ENCODE peak calls at places on chromosomes 12 and 14, in four cellular contexts. T is uterus, D is transverse colon, K is IMR-90. G is an unnamed sample.

GRCh38 chr12:94805749-94806148 is 155.4 kb upstream of the TMCC3 start:
- DNase-seq in T (no peak), D (no peak), K (peak; percentile 43), G (no peak)

GRCh38 chr12:108856428-108857157 is 790 bp downstream of the SSH1 start:
- DNase-seq in T (peak; percentile 52), D (peak; percentile 81), K (peak; percentile 87), G (peak; percentile 76)

GRCh38 chr12:51419473-51420228 is 5.0 kb upstream of the SLC4A8 start:
- DNase-seq in T (no peak), D (no peak), K (no peak), G (no peak)

GRCh38 chr14:64195194-64195593 is 99.0 kb downstream of the ESR2 start:
- DNase-seq in T (no peak), D (no peak), K (peak; percentile 8), G (no peak)

GRCh38 chr12:94078736-94079509 is 69.5 kb upstream of the PLXNC1 start:
- DNase-seq in T (no peak), D (no peak), K (no peak), G (no peak)

GRCh38 chr12:89618113-89618862 is 90.3 kb downstream of the ATP2B1 start:
- DNase-seq in T (no peak), D (no peak), K (no peak), G (no peak)

GRCh38 chr12:104604070-104604994 is 147.6 kb downstream of the CHST11 start:
- DNase-seq in T (peak; percentile 81), D (peak; percentile 47), K (peak; percentile 96), G (peak; percentile 40)

GRCh38 chr12:51730745-51731144 is 117.8 kb downstream of the FIGNL2 start:
- DNase-seq in T (no peak), D (no peak), K (no peak), G (no peak)

GRCh38 chr12:30015661-30016060 is 231.9 kb upstream of the TMTC1 start:
- DNase-seq in T (no peak), D (no peak), K (no peak), G (no peak)

GRCh38 chr14:56002876-56003625 is 115.2 kb upstream of the PELI2 start:
- DNase-seq in T (no peak), D (no peak), K (no peak), G (no peak)

GRCh38 chr12:129067482-129067881 is 214.2 kb downstream of the GLT1D1 start:
- DNase-seq in T (no peak), D (no peak), K (no peak), G (peak; percentile 14)

GRCh38 chr14:99667045-99667444 is 17.1 kb upstream of the CYP46A1 start:
- DNase-seq in T (no peak), D (no peak), K (no peak), G (no peak)

GRCh38 chr14:55075628-55076027 is 24.2 kb downstream of the MAPK1IP1L start:
- DNase-seq in T (no peak), D (no peak), K (peak; percentile 70), G (no peak)

GRCh38 chr12:11576104-11576503 is 73.4 kb upstream of the ETV6 start:
- DNase-seq in T (no peak), D (no peak), K (peak; percentile 48), G (peak; percentile 11)

GRCh38 chr12:49327368-49327767 is 4.3 kb downstream of the TROAP start:
- DNase-seq in T (no peak), D (no peak), K (no peak), G (no peak)

GRCh38 chr14:72892879-72893635 is 844 bp downstream of the DPF3 start:
- DNase-seq in T (peak; percentile 16), D (peak; percentile 33), K (no peak), G (peak; percentile 38)

GRCh38 chr12:117006333-117006732 is 92.9 kb downstream of the TESC start:
- DNase-seq in T (no peak), D (no peak), K (no peak), G (no peak)

GRCh38 chr12:124441443-124442190 is 125.8 kb downstream of the NCOR2 start:
- DNase-seq in T (no peak), D (no peak), K (peak; percentile 92), G (no peak)

GRCh38 chr12:124440841-124441381 is 126.5 kb downstream of the NCOR2 start:
- DNase-seq in T (no peak), D (no peak), K (no peak), G (no peak)

GRCh38 chr12:124443929-124444712 is 123.3 kb downstream of the NCOR2 start:
- DNase-seq in T (no peak), D (no peak), K (peak; percentile 65), G (no peak)

GRCh38 chr12:124442281-124442680 is 125.1 kb downstream of the NCOR2 start:
- DNase-seq in T (no peak), D (no peak), K (no peak), G (no peak)

GRCh38 chr12:124442772-124443445 is 124.5 kb downstream of the NCOR2 start:
- DNase-seq in T (peak; percentile 74), D (no peak), K (no peak), G (no peak)
- H3K36me3 ChIP-seq in T (no peaks in the 10 kb centered on the region), D (no peaks in the 10 kb centered on the region), K (peaks cover 15% of the 10 kb centered on the region), G (no peaks in the 10 kb centered on the region)

DNA sequence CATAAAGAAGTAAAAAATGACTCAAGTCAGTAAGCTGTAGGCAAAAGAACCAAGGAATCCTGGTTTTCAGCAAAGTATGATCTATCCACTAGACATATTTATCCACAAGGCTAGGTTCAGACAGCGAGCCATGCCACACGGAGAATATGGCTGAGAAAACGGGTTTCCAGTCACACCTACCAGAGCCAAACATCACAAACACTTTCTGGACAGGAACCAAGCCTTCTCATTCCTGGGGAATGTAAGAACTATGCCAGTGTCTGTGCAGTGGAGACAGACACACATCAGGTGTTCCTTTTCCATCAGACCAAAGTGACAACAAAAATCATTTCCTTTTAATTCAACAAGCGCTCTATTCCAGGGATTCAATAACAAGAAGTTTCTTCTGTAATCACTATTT is 41.1 kb downstream of the AREL1 start:
- DNase-seq in T (no peak), D (no peak), K (peak; percentile 79), G (no peak)
- TF ChIP-seq POLR2A in T (no peak), D (no peak), K (no peak), G (no peak)

DNA sequence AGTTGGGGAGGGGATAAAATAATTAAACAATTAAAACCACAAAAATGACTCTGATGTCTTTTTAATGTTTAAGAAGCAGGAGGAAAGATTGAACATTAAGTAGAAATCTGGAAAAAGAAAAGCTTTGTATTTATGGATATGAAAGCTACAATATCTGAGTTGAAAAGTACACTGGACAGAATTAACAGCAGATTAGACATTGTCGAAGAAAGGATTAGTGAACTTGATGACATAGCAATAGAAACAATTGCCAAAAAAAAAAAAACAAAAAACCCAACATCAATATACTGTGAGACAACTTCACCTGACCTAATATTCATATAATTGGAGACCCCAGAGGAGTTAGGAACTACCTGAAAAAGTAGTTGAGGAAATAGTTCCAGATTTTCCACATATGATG is 289.5 kb upstream of the RGS6 start:
- DNase-seq in T (no peak), D (no peak), K (no peak), G (no peak)
- H3K27ac ChIP-seq in T (no peak overlapping the region), D (no peak overlapping the region), K (no peak overlapping the region), G (no peak overlapping the region)

DNA sequence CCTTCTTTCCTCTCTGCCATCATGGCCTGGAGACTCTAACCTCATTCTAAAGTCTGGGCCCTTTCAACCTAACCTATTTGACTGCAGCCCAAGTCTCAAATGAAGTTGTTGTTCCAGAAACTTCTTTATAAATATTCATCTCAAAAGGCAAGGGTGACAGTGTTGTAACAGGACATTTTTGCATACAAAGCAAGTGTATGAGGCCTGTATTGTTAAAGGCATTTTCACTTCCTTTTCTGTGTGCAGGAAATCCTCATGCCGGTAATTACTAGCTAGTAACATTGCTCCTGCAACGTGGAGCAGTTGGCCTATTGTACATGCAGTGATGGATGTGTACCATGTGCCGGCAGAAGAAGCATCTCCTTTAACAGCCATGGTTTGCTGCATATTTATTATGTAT is 156.5 kb upstream of the RMST start:
- DNase-seq in T (no peak), D (no peak), K (no peak), G (no peak)
- H3K36me3 ChIP-seq in T (no peaks in the 10 kb centered on the region), D (no peaks in the 10 kb centered on the region), K (no peaks in the 10 kb centered on the region), G (no peaks in the 10 kb centered on the region)

DNA sequence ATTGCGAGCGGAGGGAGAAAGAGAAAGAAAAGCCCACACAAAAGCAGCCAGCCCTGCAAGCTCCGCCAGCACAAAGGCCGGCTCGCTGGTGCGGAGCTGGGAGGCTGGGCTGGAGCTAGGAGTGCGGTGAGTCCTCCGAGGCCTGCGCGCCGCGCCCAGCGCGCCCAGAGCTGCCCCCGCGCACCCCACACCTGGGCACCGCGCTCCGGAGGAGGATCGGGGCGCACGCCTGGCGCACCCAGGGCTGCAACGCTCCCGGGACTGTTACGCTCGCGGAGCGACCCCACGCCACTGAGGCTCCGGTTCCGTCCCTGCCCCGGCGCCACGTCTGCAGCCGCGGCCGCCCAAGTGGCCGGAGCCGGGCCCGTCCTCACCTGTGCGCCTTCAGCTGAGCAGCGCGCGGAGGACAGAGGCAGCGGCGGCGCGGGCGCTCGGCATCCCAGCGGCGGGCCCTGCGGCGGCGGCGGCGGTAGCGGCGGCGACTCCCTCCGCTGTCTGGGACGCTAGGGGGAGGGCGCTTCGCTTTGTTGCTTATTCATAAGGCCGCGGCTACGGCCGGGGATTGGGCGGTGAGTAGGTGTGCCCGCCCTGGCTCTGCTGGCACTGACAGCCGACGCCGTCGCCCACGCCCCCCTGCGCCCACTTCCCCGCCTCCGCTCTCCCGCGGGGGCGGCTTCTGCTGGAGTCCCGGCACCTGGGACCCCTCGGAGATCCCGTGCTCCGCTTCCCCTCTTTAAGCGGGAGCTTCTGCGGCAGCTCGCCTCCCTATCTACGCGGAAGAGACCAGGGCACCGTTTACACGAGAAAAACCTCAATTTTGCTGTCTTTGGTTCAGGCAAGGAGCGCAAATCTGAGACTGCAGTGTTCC is at the start of gene ARMH4:
- DNase-seq in T (peak; percentile 77), D (peak; percentile 82), K (peak; percentile 70), G (peak; percentile 89)
- TF ChIP-seq POLR2A in T (peak; percentile 93), D (no peak), K (no peak), G (peak; percentile 39)

GRCh38 chr12:57142121-57142520 is 5.3 kb downstream of the LRP1-AS start:
- DNase-seq in T (peak; percentile 68), D (no peak), K (no peak), G (no peak)
- H3K27ac ChIP-seq in T (peak overlapping the region; percentile 100), D (peak overlapping the region; percentile 42), K (no peak overlapping the region), G (no peak overlapping the region)

GRCh38 chr14:70354204-70354603 is 5.3 kb downstream of the COX16 start:
- DNase-seq in T (no peak), D (no peak), K (no peak), G (no peak)

GRCh38 chr14:70358631-70359030 is 852 bp downstream of the COX16 start:
- DNase-seq in T (no peak), D (no peak), K (peak; percentile 12), G (no peak)

GRCh38 chr14:70357557-70357956 is 1.9 kb downstream of the COX16 start:
- DNase-seq in T (no peak), D (no peak), K (no peak), G (no peak)

GRCh38 chr14:70359076-70359424 is 433 bp downstream of the COX16 start:
- DNase-seq in T (no peak), D (no peak), K (no peak), G (peak; percentile 16)

GRCh38 chr14:70357985-70358384 is 1.5 kb downstream of the COX16 start:
- DNase-seq in T (no peak), D (no peak), K (no peak), G (no peak)
- H3K36me3 ChIP-seq in T (no peaks in the 10 kb centered on the region), D (no peaks in the 10 kb centered on the region), K (no peaks in the 10 kb centered on the region), G (no peaks in the 10 kb centered on the region)

G was measured in body of pancreas.